ENCODE peak calls at places on chromosomes 13 and 19, in nine cellular contexts. One of them, this sample, is unnamed. For H3K4me1, the result is how much of the 10 kb centered on the place peaks cover.

GRCh38 chr19:50379602-50380001 is 3.3 kb downstream of the NR1H2 start:
- DNase-seq in foreskin keratinocyte: no peak
- DNase-seq in H1: no peak
- DNase-seq in psoas muscle: no peak
- DNase-seq in uterus: no peak
- DNase-seq in right lobe of liver: no peak
- DNase-seq in heart left ventricle: no peak
- DNase-seq in breast epithelium: no peak
- DNase-seq in A673: no peak
- DNase-seq in this sample: no peak

GRCh38 chr19:55088543-55089265 is 13.0 kb downstream of the EPS8L1 start:
- DNase-seq in foreskin keratinocyte: no peak
- DNase-seq in H1: peak
- DNase-seq in psoas muscle: peak
- DNase-seq in uterus: peak
- DNase-seq in right lobe of liver: no peak
- DNase-seq in heart left ventricle: peak
- DNase-seq in breast epithelium: peak
- DNase-seq in A673: peak
- DNase-seq in this sample: peak

GRCh38 chr19:10230155-10230903 is 802 bp downstream of the S1PR2 start:
- DNase-seq in foreskin keratinocyte: no peak
- DNase-seq in H1: peak
- DNase-seq in psoas muscle: peak
- DNase-seq in uterus: peak
- DNase-seq in right lobe of liver: peak
- DNase-seq in heart left ventricle: peak
- DNase-seq in breast epithelium: no peak
- DNase-seq in A673: peak
- DNase-seq in this sample: peak

GRCh38 chr13:50684366-50684765 is 159.1 kb downstream of the DLEU7 start:
- DNase-seq in foreskin keratinocyte: no peak
- DNase-seq in H1: no peak
- DNase-seq in psoas muscle: no peak
- DNase-seq in uterus: no peak
- DNase-seq in right lobe of liver: no peak
- DNase-seq in heart left ventricle: no peak
- DNase-seq in breast epithelium: no peak
- DNase-seq in A673: no peak
- DNase-seq in this sample: no peak

GRCh38 chr19:19552811-19553210 is 14.7 kb downstream of the CILP2 start:
- DNase-seq in foreskin keratinocyte: no peak
- DNase-seq in H1: peak
- DNase-seq in psoas muscle: no peak
- DNase-seq in uterus: no peak
- DNase-seq in right lobe of liver: no peak
- DNase-seq in heart left ventricle: no peak
- DNase-seq in breast epithelium: no peak
- DNase-seq in A673: no peak
- DNase-seq in this sample: no peak

GRCh38 chr13:113141591-113141950 is 16.9 kb upstream of the PROZ start:
- DNase-seq in foreskin keratinocyte: no peak
- DNase-seq in H1: no peak
- DNase-seq in psoas muscle: no peak
- DNase-seq in uterus: no peak
- DNase-seq in right lobe of liver: peak
- DNase-seq in heart left ventricle: no peak
- DNase-seq in breast epithelium: peak
- DNase-seq in A673: no peak
- DNase-seq in this sample: no peak

GRCh38 chr19:35085947-35086346 is 29.7 kb upstream of the FXYD3 start:
- DNase-seq in foreskin keratinocyte: no peak
- DNase-seq in H1: no peak
- DNase-seq in psoas muscle: no peak
- DNase-seq in uterus: no peak
- DNase-seq in right lobe of liver: no peak
- DNase-seq in heart left ventricle: no peak
- DNase-seq in breast epithelium: no peak
- DNase-seq in A673: no peak
- DNase-seq in this sample: no peak

GRCh38 chr13:47901451-47901850 is 99.6 kb downstream of the SUCLA2 start:
- DNase-seq in foreskin keratinocyte: no peak
- DNase-seq in H1: no peak
- DNase-seq in psoas muscle: no peak
- DNase-seq in uterus: no peak
- DNase-seq in right lobe of liver: no peak
- DNase-seq in heart left ventricle: no peak
- DNase-seq in breast epithelium: no peak
- DNase-seq in A673: peak
- DNase-seq in this sample: no peak

GRCh38 chr13:95477187-95477586 is 75.3 kb upstream of the CLDN10 start:
- DNase-seq in foreskin keratinocyte: no peak
- DNase-seq in H1: no peak
- DNase-seq in psoas muscle: no peak
- DNase-seq in uterus: no peak
- DNase-seq in right lobe of liver: no peak
- DNase-seq in heart left ventricle: no peak
- DNase-seq in breast epithelium: no peak
- DNase-seq in A673: no peak
- DNase-seq in this sample: no peak

GRCh38 chr19:46840157-46840942 is 10.3 kb downstream of the AP2S1 start:
- DNase-seq in foreskin keratinocyte: no peak
- DNase-seq in H1: peak
- DNase-seq in psoas muscle: peak
- DNase-seq in uterus: peak
- DNase-seq in right lobe of liver: no peak
- DNase-seq in heart left ventricle: no peak
- DNase-seq in breast epithelium: no peak
- DNase-seq in A673: peak
- DNase-seq in this sample: peak

GRCh38 chr19:29714371-29714952 is 599 bp downstream of the C19orf12 start:
- DNase-seq in foreskin keratinocyte: no peak
- DNase-seq in H1: no peak
- DNase-seq in psoas muscle: no peak
- DNase-seq in uterus: no peak
- DNase-seq in right lobe of liver: no peak
- DNase-seq in heart left ventricle: peak
- DNase-seq in breast epithelium: no peak
- DNase-seq in A673: no peak
- DNase-seq in this sample: peak

GRCh38 chr13:98959299-98959698 is 18.6 kb downstream of the DOCK9 start:
- DNase-seq in foreskin keratinocyte: no peak
- DNase-seq in H1: no peak
- DNase-seq in psoas muscle: no peak
- DNase-seq in uterus: no peak
- DNase-seq in right lobe of liver: no peak
- DNase-seq in heart left ventricle: no peak
- DNase-seq in breast epithelium: no peak
- DNase-seq in A673: no peak
- DNase-seq in this sample: no peak

GRCh38 chr19:16324064-16324383 is 602 bp upstream of the KLF2 start:
- DNase-seq in foreskin keratinocyte: no peak
- DNase-seq in H1: no peak
- DNase-seq in psoas muscle: no peak
- DNase-seq in uterus: no peak
- DNase-seq in right lobe of liver: no peak
- DNase-seq in heart left ventricle: no peak
- DNase-seq in breast epithelium: no peak
- DNase-seq in A673: no peak
- DNase-seq in this sample: no peak
- H3K27ac ChIP-seq in foreskin keratinocyte: peak
- H3K27ac ChIP-seq in H1: no peak
- H3K27ac ChIP-seq in psoas muscle: peak
- H3K27ac ChIP-seq in uterus: peak
- H3K27ac ChIP-seq in right lobe of liver: peak
- H3K27ac ChIP-seq in heart left ventricle: peak
- H3K27ac ChIP-seq in breast epithelium: peak
- H3K27ac ChIP-seq in A673: peak
- H3K27ac ChIP-seq in this sample: peak

DNA sequence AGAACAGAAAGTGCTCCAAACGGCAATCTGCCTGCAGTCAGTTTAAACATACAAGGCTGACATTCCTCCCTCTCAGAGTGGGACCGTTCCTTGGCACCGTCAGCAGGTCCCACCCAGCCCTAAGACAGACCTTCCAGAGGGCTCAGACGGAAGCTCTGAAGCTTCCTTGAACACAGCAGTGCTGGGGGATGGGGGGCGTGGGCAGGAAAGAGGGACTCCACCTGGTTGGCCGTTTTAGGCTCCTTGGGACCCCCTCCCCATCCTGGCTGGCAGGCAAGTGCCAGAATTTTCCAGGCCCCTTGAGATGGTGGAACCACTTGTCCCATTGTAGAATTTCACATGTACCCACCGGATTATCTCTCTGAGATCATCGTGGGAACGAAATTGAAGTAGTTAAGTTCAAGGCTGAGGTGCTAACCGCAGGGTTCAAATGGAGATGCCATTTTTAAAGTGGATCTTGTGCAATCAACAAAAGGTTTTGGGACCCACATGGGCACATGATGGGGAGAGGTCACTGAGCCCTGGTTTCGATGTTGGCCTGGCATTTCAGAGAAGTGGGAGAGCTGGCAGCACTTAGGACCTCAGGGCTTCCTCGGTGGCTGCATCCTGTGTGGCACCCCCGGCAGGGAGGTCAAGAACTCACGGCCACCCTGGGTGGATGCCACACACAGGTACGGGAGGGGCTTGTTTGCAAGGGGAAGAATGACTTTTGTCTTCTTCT is 46.2 kb downstream of the KLF2 start:
- DNase-seq in foreskin keratinocyte: no peak
- DNase-seq in H1: no peak
- DNase-seq in psoas muscle: peak
- DNase-seq in uterus: no peak
- DNase-seq in right lobe of liver: no peak
- DNase-seq in heart left ventricle: peak
- DNase-seq in breast epithelium: no peak
- DNase-seq in A673: no peak
- DNase-seq in this sample: peak
- H3K4me1 ChIP-seq in foreskin keratinocyte: under half
- H3K4me1 ChIP-seq in H1: under half
- H3K4me1 ChIP-seq in psoas muscle: under half
- H3K4me1 ChIP-seq in uterus: under half
- H3K4me1 ChIP-seq in right lobe of liver: under half
- H3K4me1 ChIP-seq in heart left ventricle: under half
- H3K4me1 ChIP-seq in breast epithelium: under half
- H3K4me1 ChIP-seq in A673: under half
- H3K4me1 ChIP-seq in this sample: half or more

GRCh38 chr19:18279516-18280246 is 1.7 kb downstream of the JUND start:
- DNase-seq in foreskin keratinocyte: peak
- DNase-seq in H1: peak
- DNase-seq in psoas muscle: peak
- DNase-seq in uterus: peak
- DNase-seq in right lobe of liver: peak
- DNase-seq in heart left ventricle: peak
- DNase-seq in breast epithelium: peak
- DNase-seq in A673: peak
- DNase-seq in this sample: peak

GRCh38 chr19:18280247-18281081 is 958 bp downstream of the JUND start:
- DNase-seq in foreskin keratinocyte: peak
- DNase-seq in H1: peak
- DNase-seq in psoas muscle: peak
- DNase-seq in uterus: peak
- DNase-seq in right lobe of liver: peak
- DNase-seq in heart left ventricle: peak
- DNase-seq in breast epithelium: peak
- DNase-seq in A673: peak
- DNase-seq in this sample: peak

GRCh38 chr19:18281082-18282020 is at the start of gene JUND:
- DNase-seq in foreskin keratinocyte: peak
- DNase-seq in H1: peak
- DNase-seq in psoas muscle: peak
- DNase-seq in uterus: peak
- DNase-seq in right lobe of liver: peak
- DNase-seq in heart left ventricle: peak
- DNase-seq in breast epithelium: peak
- DNase-seq in A673: peak
- DNase-seq in this sample: peak

GRCh38 chr19:18279266-18279515 is 2.2 kb downstream of the JUND start:
- DNase-seq in foreskin keratinocyte: no peak
- DNase-seq in H1: no peak
- DNase-seq in psoas muscle: no peak
- DNase-seq in uterus: no peak
- DNase-seq in right lobe of liver: no peak
- DNase-seq in heart left ventricle: no peak
- DNase-seq in breast epithelium: no peak
- DNase-seq in A673: no peak
- DNase-seq in this sample: no peak

DNA sequence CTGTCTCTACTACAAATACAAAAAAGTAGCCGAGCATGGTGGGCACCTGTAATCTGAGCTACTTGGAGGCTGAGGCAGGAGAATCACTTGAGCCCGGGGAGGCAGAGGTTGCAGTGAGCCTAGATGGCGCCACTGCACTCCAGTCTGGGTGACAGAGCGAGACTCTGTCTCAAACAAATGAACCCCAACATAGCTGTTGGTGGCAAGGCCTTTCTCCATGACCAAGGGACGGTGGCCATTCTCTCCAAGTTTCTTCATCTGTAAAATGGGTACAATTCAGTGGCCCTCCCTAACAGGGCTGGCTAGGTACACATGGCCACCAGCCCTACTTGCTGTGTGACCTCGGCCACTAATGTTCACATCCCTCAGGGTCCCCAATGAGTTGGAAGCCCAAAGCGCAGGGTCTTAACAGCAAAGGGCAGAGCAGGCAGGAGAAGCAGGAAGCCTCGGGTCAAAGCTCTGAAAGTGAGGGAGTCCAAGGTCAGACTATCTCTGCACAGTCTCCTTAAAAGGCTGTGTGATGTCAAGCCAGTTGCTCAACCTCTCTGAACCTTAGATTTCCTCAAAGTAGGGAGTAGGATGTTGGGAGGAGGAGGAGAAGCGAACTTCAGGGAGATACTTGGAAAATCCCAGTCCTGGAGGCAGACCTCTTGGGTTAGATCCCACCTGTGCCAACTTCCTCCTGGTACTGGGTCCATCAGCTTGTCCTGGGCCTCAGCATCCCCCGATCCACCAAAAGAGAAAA is 2.7 kb downstream of the JUND start:
- DNase-seq in foreskin keratinocyte: no peak
- DNase-seq in H1: no peak
- DNase-seq in psoas muscle: no peak
- DNase-seq in uterus: no peak
- DNase-seq in right lobe of liver: no peak
- DNase-seq in heart left ventricle: no peak
- DNase-seq in breast epithelium: no peak
- DNase-seq in A673: no peak
- DNase-seq in this sample: no peak
- TF ChIP-seq CTCF in foreskin keratinocyte: peak
- TF ChIP-seq CTCF in H1: peak
- TF ChIP-seq CTCF in psoas muscle: no peak
- TF ChIP-seq CTCF in uterus: no peak
- TF ChIP-seq CTCF in right lobe of liver: no peak
- TF ChIP-seq CTCF in heart left ventricle: no peak
- TF ChIP-seq CTCF in breast epithelium: no peak
- TF ChIP-seq CTCF in A673: peak
- TF ChIP-seq CTCF in this sample: peak

DNA sequence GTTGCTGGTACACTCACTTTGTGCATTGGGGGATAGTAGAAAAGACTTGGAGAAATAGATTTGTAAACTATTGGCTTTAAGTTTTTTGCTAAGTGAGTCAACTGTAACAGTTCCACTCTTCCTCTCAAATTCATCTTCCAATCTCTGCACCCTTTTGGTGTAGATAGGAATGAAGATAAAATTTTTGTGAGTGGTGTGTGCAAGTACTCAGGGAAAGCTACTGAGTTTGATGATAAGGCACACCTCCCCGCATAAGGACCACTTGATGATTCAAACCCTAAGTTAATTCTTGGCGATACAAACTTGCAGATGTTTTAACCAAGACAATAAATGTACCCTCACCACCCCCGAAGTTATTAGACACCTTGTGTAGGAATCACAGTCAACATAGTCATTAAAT is 168.3 kb upstream of the SLITRK1 start:
- DNase-seq in foreskin keratinocyte: no peak
- DNase-seq in H1: no peak
- DNase-seq in psoas muscle: no peak
- DNase-seq in uterus: no peak
- DNase-seq in right lobe of liver: no peak
- DNase-seq in heart left ventricle: no peak
- DNase-seq in breast epithelium: no peak
- DNase-seq in A673: no peak
- DNase-seq in this sample: no peak
- H3K27ac ChIP-seq in foreskin keratinocyte: no peak
- H3K27ac ChIP-seq in H1: no peak
- H3K27ac ChIP-seq in psoas muscle: no peak
- H3K27ac ChIP-seq in uterus: no peak
- H3K27ac ChIP-seq in right lobe of liver: no peak
- H3K27ac ChIP-seq in heart left ventricle: no peak
- H3K27ac ChIP-seq in breast epithelium: no peak
- H3K27ac ChIP-seq in A673: no peak
- H3K27ac ChIP-seq in this sample: no peak

This sample was measured in upper lobe of right lung.